ENCODE peak calls at places on chromosomes 5 and 9, in six cellular contexts. H is uterus, X is heart left ventricle, P is endothelial cell of umbilical vein, V is esophagus squamous epithelium, E is transverse colon. J is an unnamed sample.
A peak's percentile ranks its signal among the peaks of the same experiment; 100 is the strongest.

GRCh38 chr9:22010881-22011625 is 1.9 kb upstream of the CDKN2B start:
- DNase-seq in H (no peak), X (no peak), P (peak; percentile 54), V (no peak), E (no peak), J (no peak)

GRCh38 chr5:77847814-77848290 is 71.7 kb upstream of the TBCA start:
- DNase-seq in H (no peak), X (no peak), P (no peak), V (no peak), E (no peak), J (no peak)

GRCh38 chr9:108270041-108270440 is 585.7 kb downstream of the ACTL7B start:
- DNase-seq in H (no peak), X (no peak), P (peak; percentile 43), V (no peak), E (no peak), J (no peak)

GRCh38 chr5:53063791-53064190 is 45.8 kb downstream of the MOCS2 start:
- DNase-seq in H (no peak), X (no peak), P (peak; percentile 32), V (no peak), E (no peak), J (no peak)

GRCh38 chr5:9927521-9927997 is 297.4 kb upstream of the TAS2R1 start:
- DNase-seq in H (no peak), X (no peak), P (no peak), V (no peak), E (no peak), J (no peak)

GRCh38 chr5:81268797-81269196 is 32.6 kb upstream of the ZCCHC9 start:
- DNase-seq in H (no peak), X (no peak), P (peak; percentile 60), V (no peak), E (no peak), J (no peak)

GRCh38 chr5:122723606-122724352 is 51.1 kb upstream of the SNX2 start:
- DNase-seq in H (no peak), X (no peak), P (no peak), V (no peak), E (no peak), J (no peak)

GRCh38 chr9:82555408-82555807 is 507.5 kb downstream of the RASEF start:
- DNase-seq in H (peak; percentile 26), X (peak; percentile 20), P (no peak), V (no peak), E (no peak), J (no peak)

GRCh38 chr5:56176155-56176798 is 56.9 kb downstream of the ANKRD55 start:
- DNase-seq in H (peak; percentile 62), X (peak; percentile 34), P (no peak), V (no peak), E (no peak), J (no peak)

GRCh38 chr5:18010053-18010452 is 375.8 kb downstream of the TAF11L14 start:
- DNase-seq in H (no peak), X (no peak), P (no peak), V (no peak), E (no peak), J (no peak)

GRCh38 chr9:120711354-120711753 is 2.9 kb downstream of the MEGF9 start:
- DNase-seq in H (no peak), X (no peak), P (no peak), V (no peak), E (no peak), J (no peak)

GRCh38 chr5:87390075-87390474 is 22.7 kb downstream of the CCNH start:
- DNase-seq in H (no peak), X (no peak), P (no peak), V (no peak), E (no peak), J (no peak)

GRCh38 chr9:126373241-126373640 is 46.6 kb downstream of the MVB12B start:
- DNase-seq in H (no peak), X (no peak), P (peak; percentile 90), V (no peak), E (no peak), J (no peak)

GRCh38 chr9:110160163-110160562 is 47.8 kb downstream of the C9orf152 start:
- DNase-seq in H (no peak), X (no peak), P (no peak), V (no peak), E (no peak), J (no peak)

GRCh38 chr9:72315089-72315509 is 49.9 kb downstream of the ZFAND5 start:
- DNase-seq in H (peak; percentile 64), X (peak; percentile 47), P (peak; percentile 26), V (no peak), E (peak; percentile 58), J (no peak)

GRCh38 chr5:76790632-76791290 is 28.1 kb upstream of the F2RL1 start:
- DNase-seq in H (no peak), X (peak; percentile 34), P (peak; percentile 98), V (no peak), E (no peak), J (no peak)

GRCh38 chr5:65893749-65894430 is 32.5 kb upstream of the ERBIN start:
- DNase-seq in H (no peak), X (no peak), P (no peak), V (no peak), E (no peak), J (no peak)

GRCh38 chr9:14393382-14393781 is 79.4 kb upstream of the NFIB start:
- DNase-seq in H (no peak), X (no peak), P (no peak), V (no peak), E (no peak), J (no peak)

GRCh38 chr5:40984884-40985283 is 75.6 kb downstream of the C7 start:
- DNase-seq in H (no peak), X (no peak), P (no peak), V (no peak), E (no peak), J (no peak)

GRCh38 chr5:174735498-174736350 is 11.3 kb downstream of the MSX2 start:
- DNase-seq in H (no peak), X (no peak), P (no peak), V (no peak), E (no peak), J (no peak)

DNA sequence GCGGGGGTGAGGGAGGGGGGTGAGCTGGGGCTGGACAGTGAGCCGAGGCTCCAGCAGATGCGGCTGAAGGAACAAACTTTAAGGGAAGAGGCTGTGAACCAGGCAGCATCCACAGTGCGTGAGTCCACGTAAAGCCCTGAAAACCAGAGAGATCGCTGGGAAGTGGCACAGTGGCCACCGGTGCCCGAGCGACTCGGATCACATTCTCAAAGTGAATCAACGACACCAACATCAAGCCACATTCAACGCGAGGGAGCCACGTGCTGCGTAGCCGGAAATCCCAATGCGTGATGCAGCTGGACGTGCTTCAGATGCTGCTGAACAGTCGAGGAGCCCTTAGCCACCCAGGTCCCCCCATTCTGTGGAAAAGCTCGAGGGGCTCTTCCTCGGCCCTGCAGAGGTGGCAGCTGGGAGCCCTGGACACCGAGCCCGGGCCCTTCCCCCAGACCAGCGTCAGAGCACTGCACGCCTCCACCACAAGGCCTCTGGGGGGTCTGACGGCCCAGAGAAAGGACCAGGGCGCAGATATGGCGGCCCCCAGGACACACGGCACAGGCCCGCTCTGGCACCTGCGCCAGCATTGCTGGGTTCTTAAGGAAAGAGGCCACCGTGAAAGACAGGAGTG is 53.7 kb upstream of the EXOC3 start:
- DNase-seq in H (peak; percentile 2), X (no peak), P (no peak), V (no peak), E (no peak), J (no peak)
- TF ChIP-seq POLR2A in H (no peak), X (no peak), P (no peak), V (no peak), E (no peak), J (no peak)

GRCh38 chr5:33184367-33184766 is 256.4 kb upstream of the TARS1 start:
- DNase-seq in H (no peak), X (no peak), P (no peak), V (no peak), E (no peak), J (no peak)

DNA sequence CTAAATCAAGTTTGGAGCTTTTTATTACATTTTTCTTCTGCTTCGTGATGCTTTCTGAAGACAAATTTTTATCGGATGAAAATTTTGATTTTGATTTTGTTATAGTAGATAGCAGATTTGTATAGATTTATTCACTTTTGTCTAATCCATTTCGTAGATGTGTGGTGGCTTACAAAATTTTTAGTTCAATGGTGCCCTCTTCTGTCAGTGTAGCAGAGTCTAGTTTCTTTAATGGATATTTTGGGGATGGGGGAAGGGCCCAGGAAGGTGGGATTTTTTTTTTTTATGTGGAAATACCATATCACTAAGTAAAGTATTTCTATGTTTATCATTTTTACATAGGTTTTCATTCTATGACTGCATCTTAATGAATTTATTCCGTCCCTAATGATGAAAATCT is 259.9 kb upstream of the TARS1 start:
- DNase-seq in H (no peak), X (no peak), P (peak; percentile 4), V (no peak), E (no peak), J (no peak)
- TF ChIP-seq CTCF in H (no peak), X (peak; percentile 64), P (no peak), V (peak; percentile 13), E (peak; percentile 9), J (peak; percentile 51)

DNA sequence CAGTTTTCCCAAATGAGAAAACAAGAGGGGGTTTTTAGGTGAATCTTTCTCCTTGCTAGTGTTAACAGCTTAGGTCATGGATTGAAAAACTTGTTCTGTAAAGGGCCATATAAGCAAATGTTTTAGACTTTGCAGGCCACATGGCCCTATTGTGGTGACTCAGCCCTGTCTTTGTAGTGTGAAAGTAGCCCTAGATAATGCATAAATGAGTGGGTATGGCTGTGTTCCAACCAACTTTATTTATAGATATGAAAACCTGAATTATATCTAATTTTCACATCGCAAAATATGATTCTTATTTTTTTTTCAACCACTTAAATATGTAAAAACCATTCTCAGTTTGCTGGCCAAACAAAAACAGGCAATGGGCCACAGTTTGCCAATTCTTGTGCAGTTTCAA is 6.9 kb upstream of the BARX1 start:
- DNase-seq in H (no peak), X (no peak), P (no peak), V (no peak), E (no peak), J (no peak)
- H3K27me3 ChIP-seq in H (peaks cover 36% of the 10 kb centered on the region), X (peaks cover 55% of the 10 kb centered on the region), P (peaks cover 51% of the 10 kb centered on the region), V (peaks cover 82% of the 10 kb centered on the region), E (peaks cover 51% of the 10 kb centered on the region), J (peaks cover 42% of the 10 kb centered on the region)

DNA sequence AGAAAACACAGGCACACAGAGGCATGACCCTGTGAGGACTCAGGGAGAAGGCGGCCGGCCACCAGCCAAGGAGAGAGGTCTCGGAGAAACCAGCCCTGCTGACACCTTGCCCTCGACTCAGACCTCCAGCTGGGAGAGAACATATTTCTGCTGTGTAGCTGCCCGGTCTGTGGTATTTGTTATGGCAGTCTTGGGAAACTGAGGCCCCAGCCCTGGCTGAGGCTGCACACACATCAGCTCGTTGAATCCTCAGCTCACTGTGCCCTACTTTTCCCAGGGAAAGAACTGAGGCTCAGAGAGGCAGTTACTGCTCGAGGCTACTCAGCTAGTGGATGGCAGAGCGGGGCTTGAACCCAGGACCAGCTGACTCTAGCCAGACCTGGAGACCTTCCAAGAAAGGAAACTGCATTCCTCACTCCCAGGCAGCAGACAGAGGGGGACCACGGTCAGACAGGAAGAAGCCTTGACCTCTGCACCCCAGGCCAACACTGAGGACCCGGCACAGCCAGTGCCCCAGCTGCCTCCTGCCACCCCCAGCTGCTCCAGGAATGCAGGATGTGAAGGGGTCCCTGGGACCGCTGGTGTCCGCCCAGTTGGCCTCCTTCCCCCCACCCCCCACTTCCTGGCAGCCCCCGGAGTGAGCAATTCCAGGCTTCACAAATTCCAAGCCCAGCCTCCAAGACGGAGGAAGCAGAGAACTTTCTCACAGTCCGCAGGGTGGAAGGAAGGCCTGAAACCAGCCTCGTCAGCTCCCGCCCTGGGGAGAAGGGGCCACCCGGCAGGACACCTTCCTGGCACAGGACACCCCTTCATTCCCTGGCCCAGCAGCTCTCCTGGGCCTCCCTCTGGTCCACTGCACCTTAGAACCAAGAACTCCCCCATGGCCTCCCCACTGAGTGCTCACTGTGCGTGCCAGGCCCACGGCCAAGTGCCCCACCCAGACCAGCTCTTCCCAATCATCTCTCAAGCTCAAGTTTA is 69.9 kb downstream of the LRSAM1 start:
- DNase-seq in H (no peak), X (peak; percentile 74), P (peak; percentile 90), V (no peak), E (no peak), J (peak; percentile 47)
- TF ChIP-seq POLR2A in H (no peak), X (no peak), P (peak; percentile 68), V (no peak), E (no peak), J (no peak)